ENCODE peak calls at places on chromosome 22, in seven cellular contexts. J, M, X, B, O, C and W are unnamed samples.

GRCh38 chr22:45565973-45566372 is 63.3 kb downstream of the FBLN1 start:
- DNase-seq in X (no peak), J (no peak), O (no peak), C (no peak), M (no peak), B (no peak), W (no peak)

GRCh38 chr22:47795477-47796127 is 1033.2 kb downstream of the TBC1D22A start:
- DNase-seq in X (no peak), M (no peak), O (no peak), J (no peak), B (no peak), C (no peak), W (no peak)

GRCh38 chr22:49589301-49589700 is 238.4 kb downstream of the BRD1 start:
- DNase-seq in X (no peak), J (no peak), C (no peak), M (no peak), B (no peak), O (no peak), W (no peak)

GRCh38 chr22:49152930-49153770 is 674.5 kb downstream of the BRD1 start:
- DNase-seq in B (no peak), J (peak), M (no peak), O (no peak), X (no peak), C (no peak), W (no peak)

GRCh38 chr22:36999463-36999862 is 19.8 kb downstream of the TST start:
- DNase-seq in M (no peak), J (no peak), C (no peak), X (no peak), O (no peak), B (no peak), W (no peak)

GRCh38 chr22:38315801-38316339 is 1.4 kb downstream of the CSNK1E start:
- DNase-seq in J (no peak), X (no peak), C (no peak), B (no peak), M (no peak), O (peak), W (no peak)

GRCh38 chr22:28594076-28594783 is 85.4 kb downstream of the TTC28 start:
- DNase-seq in J (no peak), B (no peak), M (no peak), O (no peak), C (no peak), X (no peak), W (no peak)

GRCh38 chr22:37046589-37046988 is 5.0 kb upstream of the KCTD17 start:
- DNase-seq in B (no peak), J (no peak), X (peak), C (no peak), O (no peak), M (no peak), W (no peak)

GRCh38 chr22:42258126-42258525 is 12.3 kb downstream of the TCF20 start:
- DNase-seq in C (no peak), O (no peak), J (no peak), X (no peak), M (no peak), B (no peak), W (no peak)

GRCh38 chr22:37498289-37498909 is 12.2 kb upstream of the MFNG start:
- DNase-seq in M (peak), J (no peak), C (peak), O (no peak), B (peak), X (no peak), W (no peak)

GRCh38 chr22:50691521-50691920 is 18.9 kb downstream of the SHANK3 start:
- DNase-seq in O (peak), X (no peak), C (no peak), B (no peak), M (no peak), J (peak), W (peak)

GRCh38 chr22:26566994-26567393 is 22.9 kb downstream of the TPST2 start:
- DNase-seq in C (no peak), M (no peak), J (no peak), B (no peak), X (no peak), O (no peak), W (no peak)

GRCh38 chr22:45246060-45246985 is 5.6 kb upstream of the KIAA0930 start:
- DNase-seq in X (no peak), C (no peak), O (peak), J (no peak), M (peak), B (no peak), W (no peak)

GRCh38 chr22:37431811-37432707 is 4.8 kb upstream of the ELFN2 start:
- DNase-seq in C (no peak), M (peak), B (no peak), X (no peak), O (peak), J (no peak), W (no peak)

GRCh38 chr22:19597399-19597735 is 73.2 kb upstream of the CLDN5 start:
- DNase-seq in J (no peak), O (no peak), X (no peak), B (no peak), M (no peak), C (no peak), W (no peak)

GRCh38 chr22:46613606-46613997 is 6.6 kb upstream of the GRAMD4 start:
- DNase-seq in M (no peak), C (no peak), O (peak), J (no peak), X (no peak), B (no peak), W (no peak)

GRCh38 chr22:49188591-49188990 is 639.1 kb downstream of the BRD1 start:
- DNase-seq in C (no peak), M (no peak), X (no peak), O (no peak), B (no peak), J (no peak), W (no peak)

GRCh38 chr22:45341503-45341902 is 31.8 kb downstream of the FAM118A start:
- DNase-seq in M (no peak), X (no peak), O (no peak), C (no peak), J (no peak), B (peak), W (no peak)

GRCh38 chr22:44151661-44152060 is 29.1 kb upstream of the PARVG start:
- DNase-seq in J (no peak), O (peak), X (no peak), M (no peak), C (no peak), B (no peak), W (no peak)

GRCh38 chr22:50226224-50227165 is 18.3 kb downstream of the TUBGCP6 start:
- DNase-seq in O (no peak), B (no peak), J (no peak), M (no peak), C (no peak), X (no peak), W (no peak)

GRCh38 chr22:25045176-25045575 is 92.7 kb downstream of the KIAA1671 start:
- DNase-seq in C (no peak), M (no peak), J (no peak), B (no peak), X (no peak), O (no peak), W (no peak)

GRCh38 chr22:20108757-20109230 is 7.1 kb upstream of the RANBP1 start:
- DNase-seq in M (no peak), J (no peak), O (no peak), C (no peak), X (peak), B (no peak), W (no peak)

GRCh38 chr22:24026733-24027132 is 15.6 kb downstream of the CABIN1 start:
- DNase-seq in J (no peak), O (no peak), B (no peak), C (no peak), M (no peak), X (no peak), W (no peak)